ENCODE peak calls at places on chromosomes 6 and 20, in nine cellular contexts. V, W, F, Q, M, Y, S, K and X are unnamed samples.

GRCh38 chr6:25366785-25367657 is 87.8 kb downstream of the CARMIL1 start:
- DNase-seq in V (no peak), W (no peak), F (no peak), Q (no peak), M (no peak), Y (no peak), S (no peak), K (peak; percentile 69), X (no peak)

GRCh38 chr20:50338479-50339195 is 148.0 kb downstream of the CEBPB start:
- DNase-seq in V (no peak), W (no peak), F (no peak), Q (no peak), M (no peak), Y (peak; percentile 28), S (no peak), K (no peak), X (no peak)

GRCh38 chr6:34028691-34029360 is 117.1 kb downstream of the GRM4 start:
- DNase-seq in V (no peak), W (no peak), F (peak; percentile 6), Q (no peak), M (no peak), Y (no peak), S (no peak), K (no peak), X (no peak)

GRCh38 chr20:35369804-35370203 is 42.0 kb downstream of the UQCC1 start:
- DNase-seq in V (no peak), W (no peak), F (no peak), Q (no peak), M (no peak), Y (peak; percentile 77), S (no peak), K (peak; percentile 80), X (no peak)

GRCh38 chr6:10384333-10384718 is 30.5 kb downstream of the TFAP2A start:
- DNase-seq in V (no peak), W (no peak), F (no peak), Q (no peak), M (no peak), Y (peak; percentile 14), S (no peak), K (no peak), X (no peak)

GRCh38 chr6:162736933-162737332 is 9.2 kb downstream of the PACRG start:
- DNase-seq in V (no peak), W (no peak), F (no peak), Q (no peak), M (no peak), Y (no peak), S (no peak), K (peak; percentile 9), X (no peak)

GRCh38 chr6:118216751-118217150 is 309.7 kb downstream of the SLC35F1 start:
- DNase-seq in V (no peak), W (peak; percentile 35), F (no peak), Q (no peak), M (no peak), Y (no peak), S (no peak), K (peak; percentile 88), X (no peak)

GRCh38 chr6:69019832-69020231 is 384.8 kb downstream of the ADGRB3 start:
- DNase-seq in V (no peak), W (no peak), F (no peak), Q (no peak), M (no peak), Y (peak; percentile 70), S (no peak), K (no peak), X (peak; percentile 3)

GRCh38 chr6:115540077-115540869 is 520.4 kb downstream of the FRK start:
- DNase-seq in V (no peak), W (no peak), F (no peak), Q (no peak), M (no peak), Y (no peak), S (no peak), K (no peak), X (no peak)

GRCh38 chr20:7355056-7355455 is 585.2 kb downstream of the HAO1 start:
- DNase-seq in V (no peak), W (no peak), F (no peak), Q (no peak), M (no peak), Y (no peak), S (no peak), K (peak; percentile 39), X (no peak)

GRCh38 chr6:52286798-52287432 is 2.4 kb upstream of the MCM3 start:
- DNase-seq in V (peak; percentile 72), W (peak; percentile 84), F (peak; percentile 77), Q (peak; percentile 60), M (peak; percentile 51), Y (peak; percentile 86), S (peak; percentile 81), K (peak; percentile 76), X (peak; percentile 72)

GRCh38 chr6:160013987-160014868 is 45.3 kb downstream of the IGF2R start:
- DNase-seq in V (no peak), W (no peak), F (no peak), Q (no peak), M (no peak), Y (no peak), S (no peak), K (no peak), X (no peak)

GRCh38 chr20:14446446-14446845 is 109.0 kb upstream of the FLRT3 start:
- DNase-seq in V (no peak), W (no peak), F (no peak), Q (no peak), M (no peak), Y (peak; percentile 64), S (no peak), K (no peak), X (no peak)

GRCh38 chr20:43536041-43536816 is 22.6 kb upstream of the SGK2 start:
- DNase-seq in V (no peak), W (no peak), F (no peak), Q (no peak), M (no peak), Y (no peak), S (no peak), K (no peak), X (no peak)

GRCh38 chr6:129502261-129502660 is 207.7 kb downstream of the ARHGAP18 start:
- DNase-seq in V (no peak), W (no peak), F (no peak), Q (no peak), M (no peak), Y (peak; percentile 28), S (no peak), K (peak; percentile 66), X (no peak)

GRCh38 chr20:62258499-62259293 is 20.4 kb downstream of the OSBPL2 start:
- DNase-seq in V (no peak), W (no peak), F (peak; percentile 76), Q (no peak), M (no peak), Y (peak; percentile 91), S (peak; percentile 73), K (peak; percentile 52), X (peak; percentile 89)

GRCh38 chr20:19835533-19836222 is 77.6 kb downstream of the RIN2 start:
- DNase-seq in V (no peak), W (no peak), F (no peak), Q (no peak), M (no peak), Y (no peak), S (no peak), K (no peak), X (no peak)

GRCh38 chr6:166949533-166950442 is 6.6 kb downstream of the RNASET2 start:
- DNase-seq in V (no peak), W (no peak), F (no peak), Q (no peak), M (no peak), Y (peak; percentile 25), S (no peak), K (peak; percentile 49), X (no peak)

GRCh38 chr6:116404706-116405105 is 34.0 kb downstream of the DSE start:
- DNase-seq in V (no peak), W (no peak), F (no peak), Q (no peak), M (no peak), Y (no peak), S (no peak), K (no peak), X (no peak)

GRCh38 chr6:38977101-38977500 is 71.5 kb upstream of the GLP1R start:
- DNase-seq in V (no peak), W (no peak), F (no peak), Q (no peak), M (no peak), Y (no peak), S (no peak), K (no peak), X (no peak)